ENCODE peak calls at places on chromosomes 12 and 14, in five cellular contexts. E is B cell, Z is psoas muscle, U is ovary, X is fibroblast of the aortic adventitia. B is an unnamed sample.

GRCh38 chr14:101476931-101477553 is 84.3 kb upstream of the DIO3 start:
- DNase-seq in U (peak; percentile 23), X (no peak), Z (no peak), E (no peak), B (no peak)

GRCh38 chr12:131194166-131194565 is 240.5 kb downstream of the ADGRD1 start:
- DNase-seq in Z (no peak), X (no peak), E (no peak), U (no peak), B (no peak)

GRCh38 chr12:89098390-89099102 is 253.8 kb downstream of the DUSP6 start:
- DNase-seq in X (no peak), U (no peak), E (no peak), Z (no peak), B (no peak)

GRCh38 chr14:74595006-74595735 is 16.9 kb downstream of the LTBP2 start:
- DNase-seq in Z (peak; percentile 86), U (peak; percentile 88), X (peak; percentile 90), E (no peak), B (no peak)

GRCh38 chr12:51371295-51371953 is 19.8 kb downstream of the GALNT6 start:
- DNase-seq in E (no peak), U (peak; percentile 72), X (peak; percentile 93), Z (peak; percentile 86), B (no peak)

GRCh38 chr12:1282670-1283361 is 291.8 kb downstream of the ERC1 start:
- DNase-seq in X (peak; percentile 59), Z (no peak), U (peak; percentile 61), E (no peak), B (no peak)

GRCh38 chr12:132620893-132621656 is 2.5 kb downstream of the P2RX2 start:
- DNase-seq in Z (peak; percentile 53), U (no peak), E (no peak), X (no peak), B (no peak)

GRCh38 chr12:42977451-42978230 is 388.1 kb upstream of the PRICKLE1 start:
- DNase-seq in Z (no peak), E (no peak), X (no peak), U (no peak), B (no peak)

GRCh38 chr12:68932123-68932700 is 759 bp downstream of the CPM start:
- DNase-seq in E (peak; percentile 46), Z (no peak), U (no peak), X (no peak), B (peak; percentile 41)

GRCh38 chr12:12275874-12276273 is 9.0 kb upstream of the LRP6 start:
- DNase-seq in X (no peak), Z (no peak), E (no peak), U (no peak), B (no peak)

GRCh38 chr14:46147486-46147885 is 504.1 kb downstream of the RPL10L start:
- DNase-seq in E (no peak), U (no peak), X (no peak), Z (no peak), B (no peak)

GRCh38 chr12:122060069-122060468 is 18.5 kb upstream of the MLXIP start:
- DNase-seq in U (peak; percentile 79), E (no peak), Z (no peak), X (no peak), B (no peak)

GRCh38 chr14:77832301-77832700 is 32.4 kb downstream of the ADCK1 start:
- DNase-seq in Z (no peak), X (peak; percentile 16), E (no peak), U (no peak), B (no peak)

GRCh38 chr12:26271889-26272492 is 76.6 kb downstream of the SSPN start:
- DNase-seq in X (peak; percentile 93), Z (peak; percentile 76), E (peak; percentile 28), U (peak; percentile 88), B (peak; percentile 31)

GRCh38 chr14:62117010-62117717 is 354.9 kb downstream of the SNAPC1 start:
- DNase-seq in U (peak; percentile 47), Z (peak; percentile 75), E (peak; percentile 87), X (peak; percentile 2), B (peak; percentile 83)

GRCh38 chr12:53222170-53223005 is 9.6 kb downstream of the RARG start:
- DNase-seq in U (no peak), Z (no peak), X (no peak), E (no peak), B (no peak)

GRCh38 chr14:52926994-52927393 is 23.9 kb downstream of the FERMT2 start:
- DNase-seq in U (no peak), X (peak; percentile 70), E (no peak), Z (no peak), B (no peak)

GRCh38 chr14:63276492-63277342 is 42.0 kb downstream of the GPHB5 start:
- DNase-seq in Z (no peak), X (peak; percentile 82), E (peak; percentile 15), U (no peak), B (peak; percentile 59)

GRCh38 chr12:26246483-26247164 is 51.3 kb downstream of the SSPN start:
- DNase-seq in E (no peak), Z (no peak), U (no peak), X (no peak), B (no peak)

GRCh38 chr12:31732926-31733548 is 4.2 kb upstream of the AMN1 start:
- DNase-seq in Z (no peak), X (peak; percentile 86), E (no peak), U (no peak), B (no peak)

GRCh38 chr12:73629171-73629570 is 908.5 kb upstream of the ATXN7L3B start:
- DNase-seq in X (no peak), Z (no peak), U (no peak), E (no peak), B (no peak)

GRCh38 chr12:119423285-119423684 is 88.8 kb downstream of the CCDC60 start:
- DNase-seq in E (no peak), X (no peak), Z (no peak), U (no peak), B (no peak)

GRCh38 chr12:39971348-39971747 is 134.5 kb downstream of the SLC2A13 start:
- DNase-seq in Z (no peak), X (no peak), E (no peak), U (no peak), B (no peak)

GRCh38 chr12:63419119-63419518 is 249.2 kb downstream of the DPY19L2 start:
- DNase-seq in E (no peak), X (no peak), Z (no peak), U (no peak), B (no peak)

GRCh38 chr14:90815817-90816662 is at the start of gene TTC7B:
- DNase-seq in U (peak; percentile 49), Z (peak; percentile 78), X (peak; percentile 15), E (peak; percentile 61), B (peak; percentile 90)

GRCh38 chr14:104659146-104659545 is 30.3 kb upstream of the INF2 start:
- DNase-seq in U (no peak), E (no peak), Z (no peak), X (no peak), B (no peak)

GRCh38 chr12:121611306-121611705 is 15.0 kb upstream of the ORAI1 start:
- DNase-seq in U (no peak), Z (peak; percentile 67), X (no peak), E (no peak), B (peak; percentile 38)

GRCh38 chr14:101112351-101113107 is 209.0 kb upstream of the RTL1 start:
- DNase-seq in E (no peak), X (no peak), U (peak; percentile 11), Z (peak; percentile 34), B (no peak)

GRCh38 chr12:13718271-13718670 is 263.1 kb downstream of the GRIN2B start:
- DNase-seq in U (no peak), Z (no peak), X (no peak), E (no peak), B (no peak)

GRCh38 chr12:13713746-13714400 is 267.5 kb downstream of the GRIN2B start:
- DNase-seq in X (no peak), U (no peak), Z (no peak), E (no peak), B (no peak)
- TF ChIP-seq CTCF in X (no peak), U (no peak), Z (no peak), E (no peak), B (no peak)

GRCh38 chr12:93537769-93538168 is 34.7 kb upstream of the SOCS2 start:
- DNase-seq in Z (no peak), U (no peak), X (no peak), E (no peak), B (no peak)
- TF ChIP-seq CTCF in Z (no peak), U (no peak), X (no peak), E (no peak), B (no peak)

GRCh38 chr12:7970475-7971252 is 34.7 kb upstream of the SLC2A3 start:
- DNase-seq in E (peak; percentile 85), Z (peak; percentile 90), U (peak; percentile 85), X (peak; percentile 96), B (peak; percentile 88)
- TF ChIP-seq CTCF in E (peak; percentile 24), Z (no peak), U (no peak), X (peak; percentile 35), B (no peak)

GRCh38 chr12:95424271-95424994 is 49.5 kb upstream of the METAP2 start:
- DNase-seq in E (no peak), X (peak; percentile 17), Z (no peak), U (no peak), B (no peak)
- TF ChIP-seq CTCF in E (no peak), X (no peak), Z (no peak), U (no peak), B (no peak)

GRCh38 chr12:49189731-49190314 is 943 bp upstream of the TUBA1A start:
- DNase-seq in E (no peak), U (no peak), X (no peak), Z (no peak), B (no peak)

GRCh38 chr12:49188916-49189367 is at the start of gene TUBA1A:
- DNase-seq in U (peak; percentile 96), Z (peak; percentile 91), X (peak; percentile 100), E (peak; percentile 97), B (peak; percentile 93)

GRCh38 chr12:49187184-49187583 is 1.7 kb downstream of the TUBA1A start:
- DNase-seq in Z (peak; percentile 54), U (peak; percentile 53), E (no peak), X (peak; percentile 73), B (no peak)

GRCh38 chr12:49190317-49190716 is 1.4 kb upstream of the TUBA1A start:
- DNase-seq in U (no peak), X (no peak), Z (no peak), E (no peak), B (no peak)

DNA sequence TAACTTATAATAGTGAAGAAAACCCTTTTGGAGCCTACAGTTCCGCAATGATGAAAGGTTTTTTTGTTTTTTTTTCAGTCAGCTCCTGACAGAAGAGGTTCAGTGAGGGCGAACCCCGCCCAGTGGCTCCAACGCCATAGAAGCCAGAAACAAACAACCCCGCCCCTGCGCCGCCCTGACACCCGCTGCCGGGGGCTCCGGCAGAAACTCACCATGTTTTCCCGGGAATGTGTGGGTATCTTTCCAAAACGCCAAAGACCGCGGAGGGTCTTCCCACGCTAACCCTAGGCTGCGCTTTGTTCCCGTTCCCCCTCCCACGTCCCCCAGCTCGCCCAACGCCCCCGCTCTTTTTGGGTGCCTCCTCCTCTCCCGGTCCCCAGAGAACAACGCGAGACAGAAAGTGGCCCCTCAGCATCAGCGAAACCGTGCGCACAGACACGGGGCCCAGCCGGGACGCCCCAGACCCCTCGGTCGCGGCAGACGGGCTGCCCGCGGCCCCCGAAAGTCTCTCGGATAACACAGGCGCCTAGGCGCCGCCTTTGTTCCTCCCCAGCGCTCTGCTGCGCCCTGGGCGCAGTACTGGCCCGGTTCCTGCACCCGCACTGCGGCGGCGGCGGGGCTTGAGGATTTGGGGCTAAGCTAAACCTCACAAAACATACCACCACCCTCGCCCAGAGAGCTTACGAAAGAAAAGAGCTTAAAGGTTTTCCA is 520 bp downstream of the TUBA1A start:
- DNase-seq in E (peak; percentile 85), Z (peak; percentile 90), X (peak; percentile 78), U (peak; percentile 86), B (peak; percentile 79)
- TF ChIP-seq CTCF in E (no peak), Z (no peak), X (no peak), U (no peak), B (no peak)